ENCODE peak calls at places on chromosome 18, in six cellular contexts. M is lower lobe of right lung; E is stimulated activated CD4-positive, alpha-beta T cell treated with anti-CD3 and anti-CD28 coated beads, Interleukin-1b, Interleukin-23, amount 100 ng/mL, for 1 hour; A is HT1080; H is iPS-NIHi11; X is uterus. O is an unnamed sample.
A peak's percentile ranks its signal among the peaks of the same experiment; 100 is the strongest.

GRCh38 chr18:35707247-35707646 is 125.7 kb downstream of the GALNT1 start:
- DNase-seq in M (no peak), E (no peak), A (no peak), H (no peak), X (no peak), O (no peak)

GRCh38 chr18:45792551-45793294 is 32.8 kb upstream of the SIGLEC15 start:
- DNase-seq in M (no peak), E (no peak), A (peak; percentile 25), H (no peak), X (no peak), O (peak; percentile 37)

GRCh38 chr18:58862851-58863538 is 1.7 kb upstream of the ZNF532 start:
- DNase-seq in M (peak; percentile 51), E (no peak), A (peak; percentile 28), H (peak; percentile 59), X (peak; percentile 45), O (peak; percentile 49)

GRCh38 chr18:75204262-75204977 is 4.5 kb downstream of the PTGR3 start:
- DNase-seq in M (peak; percentile 60), E (no peak), A (no peak), H (peak; percentile 57), X (no peak), O (peak; percentile 39)

GRCh38 chr18:8788503-8789429 is 83.4 kb downstream of the MTCL1 start:
- DNase-seq in M (no peak), E (no peak), A (no peak), H (no peak), X (no peak), O (no peak)

GRCh38 chr18:36212301-36212977 is 25.1 kb downstream of the MOCOS start:
- DNase-seq in M (no peak), E (no peak), A (no peak), H (no peak), X (no peak), O (peak; percentile 28)

GRCh38 chr18:62658028-62658427 is 57.3 kb upstream of the PHLPP1 start:
- DNase-seq in M (no peak), E (no peak), A (no peak), H (no peak), X (no peak), O (no peak)

GRCh38 chr18:69326094-69326493 is 74.6 kb upstream of the DOK6 start:
- DNase-seq in M (no peak), E (no peak), A (no peak), H (no peak), X (no peak), O (no peak)

GRCh38 chr18:22200611-22201225 is 31.3 kb downstream of the GATA6 start:
- DNase-seq in M (no peak), E (no peak), A (no peak), H (no peak), X (no peak), O (no peak)

GRCh38 chr18:13268035-13268700 is 49.6 kb downstream of the LDLRAD4 start:
- DNase-seq in M (no peak), E (no peak), A (no peak), H (peak; percentile 69), X (peak; percentile 42), O (peak; percentile 40)

O was measured in RPMI7951.